ENCODE peak calls at places on chromosomes 3 and 15, in eight cellular contexts. W is stimulated activated CD8-positive, alpha-beta memory T cell treated with anti-CD3 and anti-CD28 coated beads, Interleukin-15, amount 100 ng/mL, for 48 hours; L is A549; K is Peyer's patch; X is GM12865; N is ureter; Q is RKO; B is NCI-H1092. O is an unnamed sample.

GRCh38 chr3:176584413-176585176 is 612.7 kb downstream of the TBL1XR1 start:
- DNase-seq in L (no peak), B (no peak), W (no peak), X (no peak), N (no peak), Q (peak; percentile 3), K (no peak), O (no peak)

GRCh38 chr15:37877851-37878577 is 56.4 kb upstream of the TMCO5A start:
- DNase-seq in Q (peak; percentile 39), N (no peak), X (no peak), B (no peak), W (no peak), K (no peak), L (no peak), O (no peak)

GRCh38 chr3:65196663-65197062 is 508.9 kb upstream of the ADAMTS9 start:
- DNase-seq in B (no peak), Q (no peak), L (no peak), K (no peak), W (no peak), N (no peak), X (no peak), O (peak; percentile 42)

GRCh38 chr15:85825719-85826118 is 31.0 kb upstream of the KLHL25 start:
- DNase-seq in W (no peak), X (no peak), B (no peak), L (no peak), K (no peak), N (no peak), Q (no peak), O (no peak)

GRCh38 chr3:130932979-130933378 is 39.1 kb downstream of the ATP2C1 start:
- DNase-seq in W (no peak), Q (no peak), K (no peak), L (no peak), N (no peak), B (no peak), X (no peak), O (no peak)

GRCh38 chr15:87145686-87146085 is 1066.0 kb downstream of the AGBL1 start:
- DNase-seq in Q (no peak), B (no peak), K (no peak), W (no peak), L (no peak), X (no peak), N (no peak), O (no peak)

GRCh38 chr3:53084310-53085001 is 38.6 kb upstream of the SFMBT1 start:
- DNase-seq in Q (peak; percentile 34), K (no peak), X (no peak), L (no peak), B (no peak), N (no peak), W (no peak), O (no peak)

GRCh38 chr3:13850161-13850945 is 29.5 kb downstream of the WNT7A start:
- DNase-seq in K (no peak), W (no peak), Q (no peak), N (peak; percentile 74), L (peak; percentile 35), X (no peak), B (no peak), O (peak; percentile 5)

GRCh38 chr15:93203036-93203435 is 114.0 kb upstream of the RGMA start:
- DNase-seq in B (no peak), K (no peak), L (no peak), W (no peak), N (no peak), Q (no peak), X (no peak), O (no peak)

GRCh38 chr3:181839915-181840295 is 128.2 kb downstream of the SOX2 start:
- DNase-seq in X (no peak), L (no peak), W (no peak), B (no peak), Q (no peak), N (no peak), K (no peak), O (no peak)

GRCh38 chr3:144039661-144040060 is 68.0 kb downstream of the DIPK2A start:
- DNase-seq in N (no peak), L (no peak), W (no peak), K (no peak), X (no peak), B (no peak), Q (peak; percentile 5), O (no peak)

GRCh38 chr3:177934001-177934891 is 602.0 kb upstream of the KCNMB2 start:
- DNase-seq in Q (no peak), N (no peak), L (peak; percentile 57), W (no peak), B (peak; percentile 59), X (no peak), K (no peak), O (peak; percentile 26)

GRCh38 chr3:41118461-41119385 is 80.6 kb upstream of the CTNNB1 start:
- DNase-seq in N (no peak), W (peak; percentile 4), Q (no peak), K (peak; percentile 57), X (no peak), L (no peak), B (no peak), O (no peak)

O was measured in ACHN.